ENCODE peak calls at places on chromosomes 13 and 19, in nine cellular contexts. M is spleen; V is gastrocnemius medialis; D is body of pancreas; I is CD4-positive, alpha-beta memory T cell; P is breast epithelium; O is cardiac muscle cell; E is fibroblast of lung; J is endodermal cell. F is an unnamed sample. For H3K36me3, the result is how much of the 10 kb centered on the place peaks cover.

GRCh38 chr19:53982056-53982455 is 9.4 kb upstream of the CACNG6 start:
- DNase-seq in M (no peak), V (no peak), D (no peak), I (no peak), P (no peak), O (peak), E (peak), J (peak), F (no peak)

GRCh38 chr13:26300140-26300539 is 46.2 kb downstream of the CDK8 start:
- DNase-seq in M (no peak), V (no peak), D (no peak), I (no peak), P (no peak), O (no peak), E (peak), J (no peak), F (peak)

GRCh38 chr13:24982333-24982999 is 113.5 kb upstream of the PABPC3 start:
- DNase-seq in M (no peak), V (no peak), D (no peak), I (no peak), P (no peak), O (no peak), E (no peak), J (no peak), F (no peak)

GRCh38 chr19:35114656-35115537 is 726 bp upstream of the FXYD3 start:
- DNase-seq in M (peak), V (no peak), D (peak), I (peak), P (peak), O (peak), E (peak), J (peak), F (peak)

GRCh38 chr13:111531505-111531904 is 211.1 kb downstream of the TEX29 start:
- DNase-seq in M (no peak), V (no peak), D (no peak), I (no peak), P (no peak), O (peak), E (no peak), J (no peak), F (peak)

GRCh38 chr19:49019242-49019932 is 2.5 kb upstream of the LHB start:
- DNase-seq in M (peak), V (peak), D (peak), I (peak), P (peak), O (peak), E (no peak), J (peak), F (peak)

GRCh38 chr13:33763021-33763420 is 54.9 kb upstream of the RFC3 start:
- DNase-seq in M (no peak), V (no peak), D (no peak), I (no peak), P (no peak), O (no peak), E (peak), J (no peak), F (no peak)

GRCh38 chr13:41413907-41414306 is 43.4 kb upstream of the RGCC start:
- DNase-seq in M (no peak), V (no peak), D (no peak), I (no peak), P (no peak), O (no peak), E (no peak), J (no peak), F (no peak)

GRCh38 chr13:70960841-70961443 is 852.7 kb upstream of the KLHL1 start:
- DNase-seq in M (no peak), V (no peak), D (no peak), I (no peak), P (no peak), O (peak), E (peak), J (no peak), F (peak)

GRCh38 chr19:35521124-35521743 is 6.9 kb downstream of the SBSN start:
- DNase-seq in M (no peak), V (no peak), D (no peak), I (no peak), P (no peak), O (no peak), E (no peak), J (peak), F (no peak)

GRCh38 chr19:49870309-49870901 is 3.0 kb upstream of the PNKP start:
- DNase-seq in M (no peak), V (no peak), D (no peak), I (no peak), P (no peak), O (no peak), E (no peak), J (no peak), F (no peak)

GRCh38 chr19:51364200-51365106 is 1.7 kb downstream of the ETFB start:
- DNase-seq in M (no peak), V (no peak), D (no peak), I (no peak), P (no peak), O (no peak), E (no peak), J (no peak), F (no peak)

GRCh38 chr13:75402787-75403186 is 79.2 kb downstream of the TBC1D4 start:
- DNase-seq in M (no peak), V (peak), D (no peak), I (no peak), P (no peak), O (peak), E (no peak), J (no peak), F (no peak)

GRCh38 chr13:83214452-83214851 is 667.8 kb downstream of the SLITRK1 start:
- DNase-seq in M (no peak), V (no peak), D (no peak), I (no peak), P (no peak), O (no peak), E (peak), J (no peak), F (peak)

GRCh38 chr13:33169273-33169980 is 116.1 kb downstream of the STARD13 start:
- DNase-seq in M (no peak), V (no peak), D (no peak), I (no peak), P (no peak), O (no peak), E (peak), J (no peak), F (peak)

GRCh38 chr13:111893607-111894443 is 173.1 kb upstream of the SOX1 start:
- DNase-seq in M (no peak), V (no peak), D (no peak), I (no peak), P (no peak), O (peak), E (no peak), J (peak), F (no peak)

GRCh38 chr13:76936736-76937135 is 11.6 kb upstream of the ACOD1 start:
- DNase-seq in M (no peak), V (no peak), D (no peak), I (no peak), P (no peak), O (no peak), E (peak), J (no peak), F (no peak)

GRCh38 chr13:97953376-97953970 is at the start of gene IPO5:
- DNase-seq in M (no peak), V (no peak), D (no peak), I (no peak), P (no peak), O (no peak), E (peak), J (no peak), F (peak)

GRCh38 chr13:52665325-52665724 is 12.7 kb downstream of the SUGT1 start:
- DNase-seq in M (no peak), V (no peak), D (no peak), I (no peak), P (no peak), O (peak), E (peak), J (no peak), F (no peak)

GRCh38 chr19:34925278-34925855 is 1.3 kb upstream of the ZNF30 start:
- DNase-seq in M (no peak), V (no peak), D (peak), I (no peak), P (no peak), O (no peak), E (no peak), J (no peak), F (no peak)

GRCh38 chr13:95154441-95154886 is 146.8 kb downstream of the ABCC4 start:
- DNase-seq in M (no peak), V (no peak), D (no peak), I (no peak), P (no peak), O (no peak), E (peak), J (no peak), F (peak)

GRCh38 chr13:42985312-42986175 is 6.5 kb downstream of the EPSTI1 start:
- DNase-seq in M (no peak), V (no peak), D (no peak), I (no peak), P (no peak), O (no peak), E (no peak), J (no peak), F (no peak)

GRCh38 chr19:38543807-38544568 is 73.8 kb downstream of the MAP4K1 start:
- DNase-seq in M (no peak), V (peak), D (peak), I (no peak), P (peak), O (peak), E (peak), J (peak), F (peak)

GRCh38 chr13:93450226-93450625 is 223.6 kb downstream of the GPC6 start:
- DNase-seq in M (no peak), V (no peak), D (no peak), I (no peak), P (no peak), O (no peak), E (peak), J (no peak), F (no peak)

DNA sequence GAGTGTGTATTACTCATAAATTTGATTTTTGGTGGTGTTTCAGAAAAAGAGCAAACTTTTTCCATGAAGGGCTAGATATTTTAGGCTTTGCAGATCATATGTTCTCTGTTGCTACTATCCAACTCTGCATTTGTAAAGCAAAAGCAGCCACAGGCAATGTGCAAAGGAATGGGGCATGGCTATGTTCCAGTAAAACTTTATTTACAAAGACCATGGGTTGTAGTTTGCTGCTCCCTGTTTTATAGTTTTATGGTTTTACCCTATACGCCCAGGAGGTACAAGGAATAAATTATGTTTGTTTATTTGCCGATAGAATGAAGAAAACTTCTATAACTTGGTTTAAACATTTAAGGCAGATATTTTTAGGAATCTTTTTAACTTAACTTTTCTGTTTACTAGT is 23.6 kb downstream of the IFT88 start:
- DNase-seq in M (no peak), V (no peak), D (no peak), I (no peak), P (no peak), O (no peak), E (no peak), J (no peak), F (no peak)
- H3K27ac ChIP-seq in M (no peak), V (no peak), D (no peak), I (no peak), P (no peak), O (no peak), E (no peak), J (no peak), F (no peak)

GRCh38 chr13:114015111-114015551 is 41.3 kb upstream of the C13orf46 start:
- DNase-seq in M (no peak), V (no peak), D (no peak), I (no peak), P (no peak), O (no peak), E (no peak), J (no peak), F (no peak)

GRCh38 chr13:114017028-114017630 is 43.3 kb upstream of the C13orf46 start:
- DNase-seq in M (no peak), V (no peak), D (no peak), I (no peak), P (no peak), O (no peak), E (peak), J (peak), F (peak)

GRCh38 chr13:114016321-114017027 is 42.6 kb upstream of the C13orf46 start:
- DNase-seq in M (no peak), V (no peak), D (no peak), I (no peak), P (no peak), O (no peak), E (no peak), J (no peak), F (no peak)

GRCh38 chr13:114013952-114014629 is 40.2 kb upstream of the C13orf46 start:
- DNase-seq in M (no peak), V (no peak), D (no peak), I (no peak), P (no peak), O (no peak), E (no peak), J (no peak), F (no peak)

GRCh38 chr13:114015608-114016295 is 41.9 kb upstream of the C13orf46 start:
- DNase-seq in M (no peak), V (peak), D (no peak), I (no peak), P (peak), O (no peak), E (no peak), J (no peak), F (no peak)
- H3K36me3 ChIP-seq in M (under half), V (under half), D (under half), I (half or more), P (under half), O (under half), E (under half), J (under half), F (half or more)

DNA sequence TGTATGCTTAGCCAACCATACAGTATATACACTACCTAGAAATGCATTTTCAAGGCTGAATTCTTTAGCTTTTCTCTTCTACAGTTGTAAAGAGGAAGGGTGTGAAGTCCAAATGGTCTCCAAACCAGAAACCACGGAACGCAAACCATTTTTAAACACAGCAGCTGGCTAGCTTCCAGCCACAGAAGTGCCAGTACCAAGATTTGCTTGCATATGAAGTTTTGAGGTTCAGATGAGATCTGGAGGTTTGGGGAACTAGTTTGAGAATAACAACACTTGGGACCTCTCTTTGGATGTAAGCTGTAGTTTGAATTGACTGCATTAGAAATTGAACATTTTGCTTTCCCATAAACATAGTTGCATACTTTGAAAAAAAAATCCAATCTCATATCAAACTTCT is 1243.5 kb downstream of the EFNB2 start:
- DNase-seq in M (no peak), V (no peak), D (no peak), I (no peak), P (no peak), O (no peak), E (no peak), J (no peak), F (no peak)
- H3K27ac ChIP-seq in M (no peak), V (no peak), D (no peak), I (no peak), P (no peak), O (no peak), E (no peak), J (no peak), F (no peak)

DNA sequence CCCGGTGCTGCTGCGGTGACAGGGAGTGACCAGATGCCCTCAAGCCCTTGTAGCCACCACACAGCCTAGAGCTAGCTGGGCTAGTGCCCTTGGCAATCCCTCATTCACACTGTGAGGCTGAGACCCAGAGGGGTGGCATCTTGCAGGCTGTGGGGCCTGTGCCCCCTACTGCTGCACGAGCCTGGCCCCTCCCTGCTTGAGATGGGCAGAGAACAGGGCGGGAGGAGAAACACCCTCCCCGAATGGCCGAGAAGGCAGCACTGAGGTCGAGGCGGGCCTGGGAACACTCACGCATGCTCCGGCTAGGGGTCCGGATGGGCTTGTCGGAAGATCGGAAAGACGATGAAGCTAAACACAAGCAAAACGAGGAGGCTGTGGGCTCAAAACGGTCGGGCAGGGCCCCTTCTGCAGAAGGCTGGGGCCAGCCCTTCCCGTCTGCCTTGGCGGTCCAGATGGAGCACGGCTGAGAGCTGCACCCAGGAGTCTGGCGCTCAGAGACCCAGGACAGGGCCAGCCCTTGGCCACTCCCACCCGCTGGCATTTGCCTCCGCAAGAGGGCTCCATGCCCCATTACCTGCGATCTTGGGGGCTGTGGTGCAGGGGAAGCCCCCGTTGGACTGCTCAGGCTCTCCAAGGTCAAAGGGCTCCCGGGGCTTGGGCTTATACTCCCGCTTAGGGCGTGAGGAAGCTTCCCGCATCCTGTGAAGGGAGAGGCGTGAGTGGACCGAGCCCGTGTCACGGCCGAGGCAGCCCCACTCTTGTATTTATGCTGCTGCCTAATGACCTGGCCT is 18.9 kb downstream of the MPND start:
- DNase-seq in M (peak), V (no peak), D (no peak), I (no peak), P (no peak), O (no peak), E (no peak), J (no peak), F (no peak)
- H3K36me3 ChIP-seq in M (under half), V (under half), D (under half), I (under half), P (under half), O (under half), E (half or more), J (under half), F (half or more)

DNA sequence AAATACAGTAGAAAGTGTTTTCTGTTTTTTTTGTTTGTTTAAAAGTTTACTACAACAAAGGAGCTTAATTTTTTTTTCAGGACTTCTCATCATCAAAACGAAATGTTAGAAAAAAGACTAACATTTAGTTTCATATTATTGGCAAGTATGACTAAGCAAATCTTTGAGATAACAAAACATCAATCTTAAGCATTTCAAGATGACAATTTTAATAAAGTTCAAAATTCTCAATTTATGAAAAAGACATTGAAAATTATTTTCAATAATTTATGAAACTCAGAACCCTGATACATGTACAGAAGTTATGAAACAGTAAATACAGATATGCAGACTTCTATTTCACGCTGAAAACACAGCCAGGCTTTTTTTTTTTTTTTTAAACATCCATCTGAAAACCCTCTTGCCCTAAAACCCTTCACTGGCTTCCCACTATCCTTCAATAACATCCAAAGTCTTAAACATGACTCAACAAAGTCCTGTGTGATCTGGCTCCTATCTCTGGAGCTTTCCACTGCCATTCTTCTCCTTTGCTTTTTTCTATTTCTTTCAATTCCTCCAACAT is 3.9 kb downstream of the RBM26 start:
- DNase-seq in M (no peak), V (no peak), D (no peak), I (no peak), P (no peak), O (no peak), E (no peak), J (no peak), F (no peak)
- H3K27ac ChIP-seq in M (peak), V (peak), D (no peak), I (peak), P (no peak), O (no peak), E (no peak), J (no peak), F (no peak)

GRCh38 chr19:16860996-16861395 is 27.8 kb upstream of the F2RL3 start:
- DNase-seq in M (no peak), V (no peak), D (no peak), I (no peak), P (no peak), O (no peak), E (no peak), J (no peak), F (no peak)

GRCh38 chr19:16860118-16860517 is 28.7 kb upstream of the F2RL3 start:
- DNase-seq in M (no peak), V (no peak), D (no peak), I (no peak), P (no peak), O (no peak), E (no peak), J (no peak), F (no peak)

GRCh38 chr19:16862826-16863405 is 25.9 kb upstream of the F2RL3 start:
- DNase-seq in M (no peak), V (no peak), D (no peak), I (no peak), P (no peak), O (no peak), E (no peak), J (no peak), F (no peak)

GRCh38 chr19:16859626-16860025 is 29.2 kb upstream of the F2RL3 start:
- DNase-seq in M (no peak), V (no peak), D (no peak), I (no peak), P (no peak), O (no peak), E (no peak), J (no peak), F (no peak)

GRCh38 chr19:16861875-16862274 is 26.9 kb upstream of the F2RL3 start:
- DNase-seq in M (no peak), V (no peak), D (no peak), I (no peak), P (no peak), O (no peak), E (no peak), J (no peak), F (no peak)
- H3K36me3 ChIP-seq in M (under half), V (under half), D (under half), I (under half), P (under half), O (under half), E (under half), J (under half), F (under half)

DNA sequence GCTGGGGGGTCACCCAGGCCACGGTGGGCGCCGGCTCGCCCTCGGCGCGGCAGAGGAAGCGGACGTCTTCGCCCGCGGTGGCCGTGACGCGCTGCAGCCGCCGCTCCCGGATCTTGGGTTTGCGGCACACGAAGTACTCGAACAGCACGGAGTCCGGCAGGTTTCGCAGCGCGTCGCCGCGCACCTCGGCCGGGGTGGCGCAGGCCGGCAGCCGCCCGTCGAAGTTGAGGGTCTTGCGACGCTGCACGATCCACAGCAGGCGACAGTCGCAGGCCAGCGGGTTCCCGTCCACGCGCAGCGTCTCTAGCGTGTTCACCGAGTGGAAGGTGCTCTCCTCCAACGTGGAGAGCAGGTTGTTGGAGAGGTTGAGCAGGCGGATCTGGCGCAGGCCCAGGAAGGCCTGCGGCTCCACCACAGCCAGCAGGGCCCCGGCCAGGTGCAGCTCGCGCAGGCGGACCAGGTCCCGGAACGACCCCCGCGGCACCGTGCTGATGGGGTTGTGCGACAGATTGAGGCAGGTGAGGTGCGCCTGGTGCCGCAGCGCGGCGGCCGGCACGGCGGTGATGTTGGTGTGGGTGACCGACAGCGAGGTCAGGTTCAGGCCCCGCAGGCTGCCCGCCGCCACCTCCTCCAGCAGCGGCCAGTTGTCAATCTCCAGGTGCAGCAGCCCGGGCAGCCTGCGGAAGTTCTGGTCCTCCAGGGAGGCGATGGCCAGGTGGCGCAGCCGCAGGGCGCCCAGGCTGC is 8.6 kb upstream of the PEAK3 start:
- DNase-seq in M (peak), V (no peak), D (no peak), I (no peak), P (no peak), O (no peak), E (no peak), J (peak), F (no peak)
- H3K27ac ChIP-seq in M (peak), V (no peak), D (no peak), I (peak), P (no peak), O (no peak), E (no peak), J (no peak), F (no peak)